ENCODE peak calls at places on chromosomes 6 and 20, in six cellular contexts. H is stomach, Q is esophagus muscularis mucosa, O is endothelial cell of umbilical vein, D is H1, N is GM23338. I is an unnamed sample.

GRCh38 chr20:22584922-22585785 is 782 bp upstream of the FOXA2 start:
- DNase-seq in O (no peak), H (peak; percentile 57), D (peak; percentile 71), Q (no peak), N (peak; percentile 72), I (no peak)

GRCh38 chr6:148750826-148751225 is 4.0 kb downstream of the UST start:
- DNase-seq in D (no peak), Q (no peak), O (no peak), H (no peak), N (no peak), I (no peak)

GRCh38 chr6:11779308-11780096 is 899 bp upstream of the ADTRP start:
- DNase-seq in N (no peak), H (no peak), Q (no peak), D (no peak), O (no peak), I (no peak)

GRCh38 chr20:11143481-11143880 is 469.7 kb upstream of the JAG1 start:
- DNase-seq in D (no peak), O (no peak), Q (no peak), H (no peak), N (no peak), I (no peak)

GRCh38 chr20:56111951-56112730 is 106.8 kb upstream of the CBLN4 start:
- DNase-seq in O (no peak), N (no peak), H (no peak), Q (no peak), D (no peak), I (no peak)

GRCh38 chr20:32337937-32338661 is 20.0 kb upstream of the ASXL1 start:
- DNase-seq in O (no peak), D (no peak), H (no peak), N (no peak), Q (no peak), I (no peak)

GRCh38 chr6:55643868-55644267 is 64.9 kb upstream of the HMGCLL1 start:
- DNase-seq in O (no peak), D (no peak), Q (no peak), H (no peak), N (no peak), I (no peak)

GRCh38 chr6:169225131-169225576 is 28.5 kb downstream of the THBS2 start:
- DNase-seq in D (no peak), Q (peak; percentile 81), H (peak; percentile 16), N (no peak), O (no peak), I (peak; percentile 50)

GRCh38 chr6:28812778-28813569 is 110.8 kb downstream of the TRIM27 start:
- DNase-seq in N (no peak), O (no peak), Q (no peak), D (no peak), H (no peak), I (no peak)

GRCh38 chr20:45919536-45919933 is 7.6 kb upstream of the PLTP start:
- DNase-seq in H (peak; percentile 85), Q (no peak), N (no peak), D (no peak), O (peak; percentile 94), I (peak; percentile 88)

GRCh38 chr6:43453831-43454230 is 1.5 kb downstream of the DLK2 start:
- DNase-seq in N (no peak), H (no peak), Q (no peak), D (no peak), O (no peak), I (no peak)

GRCh38 chr6:45272626-45273025 is 55.5 kb upstream of the RUNX2 start:
- DNase-seq in H (no peak), D (no peak), N (no peak), Q (no peak), O (no peak), I (no peak)

GRCh38 chr20:53888510-53888909 is 181.9 kb downstream of the BCAS1 start:
- DNase-seq in O (no peak), Q (no peak), N (no peak), H (no peak), D (no peak), I (no peak)

GRCh38 chr6:158752613-158753012 is 66.6 kb downstream of the EZR start:
- DNase-seq in H (peak; percentile 60), Q (no peak), O (no peak), D (no peak), N (peak; percentile 48), I (peak; percentile 78)

GRCh38 chr6:72798196-72798595 is 176.3 kb downstream of the KCNQ5 start:
- DNase-seq in N (no peak), Q (no peak), O (no peak), D (no peak), H (no peak), I (no peak)

GRCh38 chr20:2759143-2759542 is 41.3 kb downstream of the CPXM1 start:
- DNase-seq in N (no peak), H (no peak), Q (no peak), O (no peak), D (no peak), I (no peak)

GRCh38 chr6:129874837-129875236 is 13.7 kb upstream of the TMEM244 start:
- DNase-seq in N (no peak), Q (no peak), D (no peak), H (no peak), O (no peak), I (no peak)

GRCh38 chr6:169935861-169936260 is 184.4 kb downstream of the ERMARD start:
- DNase-seq in Q (peak; percentile 91), H (no peak), D (no peak), O (no peak), N (no peak), I (no peak)

GRCh38 chr20:38202153-38202981 is 37.3 kb upstream of the TGM2 start:
- DNase-seq in H (no peak), D (no peak), O (no peak), N (no peak), Q (no peak), I (peak; percentile 28)

GRCh38 chr6:160428818-160429744 is 80.9 kb downstream of the SLC22A3 start:
- DNase-seq in N (peak; percentile 63), O (no peak), Q (peak; percentile 60), H (no peak), D (peak; percentile 55), I (no peak)

DNA sequence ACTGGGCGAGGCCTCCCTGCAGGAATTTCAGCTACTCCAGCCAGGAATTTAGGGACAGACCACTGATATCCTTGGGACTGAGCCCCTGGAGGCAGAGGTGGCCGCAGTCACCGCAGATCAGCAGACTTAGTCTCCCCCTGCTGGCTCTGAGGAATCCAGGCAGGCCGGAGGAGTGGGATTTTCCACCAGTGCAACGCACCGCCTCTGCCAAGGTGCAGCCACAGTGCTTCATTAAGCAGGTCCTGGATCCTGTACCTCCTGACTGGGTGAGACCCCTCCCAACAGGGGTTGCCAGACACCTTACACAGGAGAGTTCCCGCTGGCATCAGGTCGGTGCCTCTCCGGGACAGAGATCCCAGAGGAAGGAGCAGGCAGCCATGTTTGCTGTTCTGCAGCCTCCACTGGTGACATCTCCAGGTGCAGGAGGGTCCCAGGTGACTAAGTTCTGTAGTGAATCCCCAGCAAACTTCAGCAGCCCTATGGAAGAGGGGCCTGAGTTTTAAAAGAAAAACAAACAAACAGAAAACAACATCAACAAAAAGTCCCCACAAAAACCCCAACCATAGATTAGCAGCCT is 515.2 kb downstream of the FRK start:
- DNase-seq in D (peak; percentile 75), O (no peak), Q (no peak), N (peak; percentile 89), H (no peak), I (no peak)
- TF ChIP-seq CTCF in D (peak; percentile 88), O (no peak), Q (no peak), N (peak; percentile 85), H (no peak), I (no peak)

GRCh38 chr6:34425132-34425497 is 754 bp downstream of the RPS10 start:
- DNase-seq in D (no peak), O (no peak), H (no peak), N (no peak), Q (no peak), I (no peak)

GRCh38 chr6:34423254-34423653 is 2.6 kb downstream of the RPS10 start:
- DNase-seq in H (no peak), Q (no peak), N (no peak), D (no peak), O (no peak), I (no peak)

GRCh38 chr6:34425498-34426410 is at the start of gene RPS10:
- DNase-seq in H (peak; percentile 94), N (peak; percentile 94), D (peak; percentile 97), O (peak; percentile 96), Q (peak; percentile 96), I (peak; percentile 97)

DNA sequence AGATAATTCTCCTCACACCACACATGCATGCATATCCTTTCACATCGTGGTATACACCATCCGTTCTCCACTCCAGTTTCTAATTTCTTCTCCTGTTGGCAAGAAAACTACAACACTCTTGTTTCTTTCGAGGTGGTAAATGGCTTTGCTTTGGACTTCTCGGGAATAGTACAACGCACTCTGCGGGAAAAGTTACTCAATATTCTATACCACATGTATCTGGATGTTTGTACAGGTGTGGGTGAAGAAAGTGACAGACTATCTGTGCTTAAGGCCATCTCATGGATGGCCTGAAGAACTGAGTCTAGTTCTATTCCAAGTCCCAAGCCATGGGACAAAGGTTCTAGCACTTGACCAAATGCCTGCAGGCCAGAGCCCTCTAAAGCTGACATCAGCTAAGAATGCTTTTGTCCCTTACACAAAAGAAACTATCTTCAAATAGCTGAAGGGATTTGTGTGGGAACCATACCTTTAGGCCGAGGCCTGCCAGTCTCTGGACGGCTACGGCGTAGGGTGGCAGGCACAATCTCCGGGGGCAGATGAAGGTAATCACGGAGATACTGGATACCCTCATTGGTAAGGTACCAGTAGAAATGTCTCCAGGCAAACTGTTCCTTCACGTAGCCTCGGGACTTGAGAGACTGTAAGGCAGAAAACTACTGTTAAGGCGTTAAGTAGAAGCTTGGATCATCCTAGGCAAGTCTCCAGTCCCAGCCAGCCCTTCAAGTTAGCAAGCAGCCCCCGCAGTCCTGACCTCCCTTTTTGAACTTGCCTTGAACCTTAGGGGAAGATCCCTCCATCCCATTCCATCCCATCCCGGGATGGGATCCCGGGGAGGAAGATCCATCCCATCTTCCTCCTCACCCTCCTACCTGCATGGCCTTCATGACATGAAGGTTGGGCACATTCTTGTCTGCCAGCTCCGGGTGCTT is 1.4 kb downstream of the RPS10 start:
- DNase-seq in H (no peak), O (no peak), Q (no peak), N (peak; percentile 40), D (no peak), I (no peak)
- TF ChIP-seq POLR2AphosphoS5 in H (no peak), O (no peak), Q (no peak), N (no peak), D (peak; percentile 58), I (no peak)

GRCh38 chr6:64479134-64479533 is 843.5 kb downstream of the PHF3 start:
- DNase-seq in D (no peak), O (no peak), H (no peak), N (no peak), Q (no peak), I (no peak)
- H3K4me3 ChIP-seq in D (no peak overlapping the region), O (no peak overlapping the region), H (no peak overlapping the region), N (no peak overlapping the region), Q (no peak overlapping the region), I (no peak overlapping the region)

GRCh38 chr6:53044572-53044971 is 20.6 kb upstream of the FBXO9 start:
- DNase-seq in O (no peak), N (no peak), Q (no peak), D (no peak), H (no peak), I (no peak)

GRCh38 chr6:53046274-53046673 is 18.9 kb upstream of the FBXO9 start:
- DNase-seq in N (no peak), H (no peak), O (no peak), D (no peak), Q (no peak), I (no peak)

GRCh38 chr6:53043626-53044025 is 21.6 kb upstream of the FBXO9 start:
- DNase-seq in H (no peak), N (peak; percentile 26), Q (no peak), O (no peak), D (no peak), I (no peak)

GRCh38 chr6:53042112-53042511 is 23.1 kb upstream of the FBXO9 start:
- DNase-seq in D (no peak), H (no peak), O (peak; percentile 56), Q (no peak), N (no peak), I (no peak)

GRCh38 chr6:53044071-53044470 is 21.1 kb upstream of the FBXO9 start:
- DNase-seq in H (no peak), O (no peak), N (peak; percentile 47), D (no peak), Q (no peak), I (no peak)
- TF ChIP-seq CTCF in H (no peak), O (no peak), N (no peak), D (no peak), Q (no peak), I (no peak)

I was measured in sigmoid colon.